ENCODE peak calls at places on chromosomes 12 and 14, in nine cellular contexts. C is spleen, M is IMR-90, V is prostate gland, A is GM12878, Y is transverse colon, O is gastrocnemius medialis, F is stomach, W is A549. T is an unnamed sample.

GRCh38 chr12:105233045-105233905 is 2.7 kb downstream of the APPL2 start:
- DNase-seq in Y (no peak), O (no peak), F (no peak), A (no peak), M (no peak), V (no peak), W (no peak), C (no peak), T (peak; percentile 12)

GRCh38 chr12:65634626-65635331 is 189.5 kb upstream of the HMGA2 start:
- DNase-seq in C (no peak), M (peak; percentile 84), V (no peak), Y (no peak), F (no peak), A (no peak), W (peak; percentile 85), O (no peak), T (no peak)

GRCh38 chr14:32998433-32998832 is 59.8 kb downstream of the NPAS3 start:
- DNase-seq in M (peak; percentile 9), O (no peak), V (no peak), W (no peak), A (no peak), Y (no peak), F (no peak), C (no peak), T (peak; percentile 0)

GRCh38 chr14:92924247-92924646 is 1.3 kb downstream of the CHGA start:
- DNase-seq in W (no peak), V (no peak), M (no peak), O (no peak), A (no peak), C (no peak), F (no peak), Y (no peak), T (no peak)

GRCh38 chr12:54890339-54890738 is 36.0 kb downstream of the MUCL1 start:
- DNase-seq in W (no peak), A (no peak), F (no peak), C (no peak), Y (no peak), V (no peak), M (no peak), O (no peak), T (no peak)

GRCh38 chr14:68844210-68844545 is 51.3 kb upstream of the ZFP36L1 start:
- DNase-seq in C (no peak), A (no peak), V (no peak), M (no peak), F (no peak), W (no peak), O (no peak), Y (no peak), T (no peak)

GRCh38 chr12:52360663-52361271 is 6.5 kb downstream of the KRT85 start:
- DNase-seq in M (no peak), O (no peak), Y (no peak), F (peak; percentile 72), V (peak; percentile 48), W (no peak), A (no peak), C (peak; percentile 70), T (no peak)

GRCh38 chr14:69356903-69357543 is 41.1 kb downstream of the ERH start:
- DNase-seq in A (no peak), O (no peak), V (no peak), Y (no peak), M (no peak), C (no peak), W (no peak), F (no peak), T (no peak)

GRCh38 chr14:89540830-89541470 is 123.9 kb upstream of the FOXN3 start:
- DNase-seq in A (no peak), Y (no peak), O (no peak), M (peak; percentile 95), F (no peak), V (no peak), W (peak; percentile 21), C (no peak), T (no peak)

GRCh38 chr12:101209319-101210302 is at the start of gene SLC5A8:
- DNase-seq in Y (peak; percentile 9), M (no peak), O (no peak), F (no peak), V (peak; percentile 7), A (no peak), C (no peak), W (no peak), T (no peak)

GRCh38 chr12:105393586-105393985 is 63.1 kb downstream of the C12orf75 start:
- DNase-seq in F (no peak), W (no peak), C (no peak), Y (no peak), V (no peak), M (peak; percentile 40), A (no peak), O (no peak), T (no peak)

GRCh38 chr12:124386059-124386458 is 91.2 kb downstream of the RFLNA start:
- DNase-seq in V (no peak), O (peak; percentile 80), W (peak; percentile 64), M (no peak), F (no peak), C (no peak), A (no peak), Y (no peak), T (no peak)

GRCh38 chr12:108306014-108306501 is 33.1 kb downstream of the CMKLR1 start:
- DNase-seq in F (no peak), O (no peak), Y (no peak), C (no peak), W (no peak), V (no peak), A (no peak), M (peak; percentile 15), T (no peak)
- TF ChIP-seq POLR2A in F (no peak), O (no peak), Y (no peak), C (no peak), W (no peak), V (no peak), A (no peak), M (no peak), T (no peak)

GRCh38 chr12:121795029-121795977 is 1.8 kb upstream of the RHOF start:
- DNase-seq in O (peak; percentile 88), V (peak; percentile 90), M (peak; percentile 81), W (peak; percentile 90), C (peak; percentile 96), F (peak; percentile 94), Y (peak; percentile 94), A (no peak), T (peak; percentile 94)

GRCh38 chr12:121798807-121799174 is 5.0 kb upstream of the SETD1B start:
- DNase-seq in M (no peak), W (no peak), A (no peak), Y (peak; percentile 13), O (no peak), V (no peak), C (no peak), F (no peak), T (no peak)

GRCh38 chr12:121797937-121798801 is 4.7 kb upstream of the RHOF start:
- DNase-seq in V (no peak), M (peak; percentile 50), W (peak; percentile 22), A (no peak), F (peak; percentile 76), O (peak; percentile 95), C (peak; percentile 85), Y (peak; percentile 87), T (peak; percentile 54)

GRCh38 chr12:121799175-121799841 is 4.5 kb upstream of the SETD1B start:
- DNase-seq in O (peak; percentile 98), C (peak; percentile 89), V (peak; percentile 84), Y (peak; percentile 81), F (peak; percentile 61), W (peak; percentile 94), M (peak; percentile 85), A (no peak), T (peak; percentile 90)

DNA sequence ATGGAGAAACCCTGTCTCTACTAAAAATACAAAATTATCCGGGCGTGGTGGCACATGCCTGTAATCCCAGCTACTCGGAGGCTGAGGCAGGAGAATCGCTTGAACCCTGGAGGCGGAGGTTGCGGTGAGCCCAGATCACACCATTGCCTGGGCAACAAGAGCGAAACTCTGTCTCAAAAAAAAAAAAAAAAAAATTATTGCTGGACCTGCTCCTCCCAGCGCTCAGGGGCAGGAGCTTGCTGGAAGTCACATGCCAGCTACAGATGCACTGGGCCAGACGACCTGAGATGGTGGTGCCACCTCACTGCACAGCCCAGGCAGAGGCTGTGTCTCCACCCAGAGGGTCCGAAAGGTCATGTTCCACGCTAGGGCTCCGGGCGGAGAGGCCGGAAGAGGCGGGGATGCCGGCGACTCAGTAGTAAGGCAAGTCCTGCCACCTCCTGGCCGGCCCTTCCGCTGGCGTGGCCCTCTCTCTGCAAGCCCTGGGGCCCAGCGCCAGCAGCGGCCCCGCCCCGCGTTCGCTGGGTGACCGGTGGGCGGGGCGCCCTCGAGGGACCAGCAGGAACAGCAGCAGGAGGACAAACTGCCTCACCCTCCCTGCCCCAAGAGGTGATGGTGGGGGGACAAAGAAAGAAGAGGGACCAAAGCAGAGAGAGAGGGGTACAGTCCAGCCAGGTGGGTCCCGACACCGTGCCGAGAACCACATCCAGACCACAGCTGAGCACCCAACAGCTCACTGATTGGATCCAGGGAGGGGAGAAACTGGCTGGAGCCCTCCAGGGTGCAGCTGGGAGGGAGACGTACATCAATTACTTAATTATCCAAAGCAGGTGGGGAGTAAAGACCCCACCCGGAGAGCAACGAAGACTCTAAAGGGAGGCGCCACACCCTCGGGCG is 3.6 kb upstream of the RHOF start:
- DNase-seq in F (peak; percentile 98), W (peak; percentile 96), O (peak; percentile 98), C (peak; percentile 94), Y (peak; percentile 96), V (peak; percentile 94), M (peak; percentile 83), A (no peak), T (peak; percentile 80)
- TF ChIP-seq POLR2A in F (no peak), W (peak; percentile 82), O (peak; percentile 84), C (no peak), Y (peak; percentile 74), V (peak; percentile 66), M (no peak), A (no peak), T (no peak)

GRCh38 chr12:89697256-89697655 is 11.4 kb downstream of the ATP2B1 start:
- DNase-seq in C (no peak), O (no peak), V (no peak), A (no peak), M (no peak), F (no peak), Y (no peak), W (no peak), T (no peak)

GRCh38 chr12:89695830-89696229 is 12.8 kb downstream of the ATP2B1 start:
- DNase-seq in W (no peak), F (no peak), A (no peak), O (no peak), V (no peak), C (no peak), M (no peak), Y (no peak), T (no peak)

GRCh38 chr12:89701606-89702206 is 6.9 kb downstream of the ATP2B1 start:
- DNase-seq in M (no peak), A (no peak), F (no peak), Y (no peak), O (no peak), C (no peak), V (no peak), W (peak; percentile 26), T (peak; percentile 4)

GRCh38 chr12:89700191-89700810 is 8.3 kb downstream of the ATP2B1 start:
- DNase-seq in F (no peak), Y (no peak), W (peak; percentile 26), O (no peak), C (no peak), A (no peak), M (peak; percentile 22), V (no peak), T (no peak)

GRCh38 chr12:89698607-89699006 is 10.0 kb downstream of the ATP2B1 start:
- DNase-seq in A (no peak), O (no peak), F (no peak), Y (no peak), C (no peak), M (no peak), W (no peak), V (no peak), T (no peak)
- TF ChIP-seq POLR2A in A (no peak), O (no peak), F (no peak), Y (no peak), C (no peak), M (no peak), W (no peak), V (no peak), T (no peak)

GRCh38 chr12:112013601-112014402 is 576 bp downstream of the ERP29 start:
- DNase-seq in C (peak; percentile 92), V (peak; percentile 42), F (peak; percentile 73), M (peak; percentile 82), O (peak; percentile 35), W (peak; percentile 89), A (peak; percentile 32), Y (peak; percentile 78), T (peak; percentile 86)
- TF ChIP-seq POLR2A in C (no peak), V (no peak), F (no peak), M (no peak), O (no peak), W (peak; percentile 55), A (peak; percentile 83), Y (peak; percentile 7), T (no peak)